ENCODE peak calls at places on chromosomes 12 and 14, in four cellular contexts. A is CD4-positive, alpha-beta T cell; V is aorta; B is spleen. I is an unnamed sample.
A peak's percentile ranks its signal among the peaks of the same experiment; 100 is the strongest.

GRCh38 chr14:23633160-23633701 is 2.9 kb upstream of the DHRS2 start:
- DNase-seq in A (no peak), V (no peak), B (no peak), I (no peak)

GRCh38 chr12:51087818-51088217 is 4.4 kb upstream of the CSRNP2 start:
- DNase-seq in A (no peak), V (no peak), B (no peak), I (no peak)

GRCh38 chr12:68506619-68507018 is 104.1 kb upstream of the RAP1B start:
- DNase-seq in A (no peak), V (no peak), B (no peak), I (no peak)

GRCh38 chr12:120847392-120848157 is 56.6 kb downstream of the SPPL3 start:
- DNase-seq in A (no peak), V (no peak), B (no peak), I (no peak)

GRCh38 chr12:93242154-93242958 is 135.4 kb upstream of the NUDT4 start:
- DNase-seq in A (no peak), V (no peak), B (no peak), I (no peak)

GRCh38 chr14:95515523-95516517 is 630 bp downstream of the SYNE3 start:
- DNase-seq in A (peak; percentile 64), V (peak; percentile 90), B (peak; percentile 98), I (peak; percentile 84)

GRCh38 chr14:92959189-92959531 is 36.2 kb downstream of the CHGA start:
- DNase-seq in A (no peak), V (no peak), B (no peak), I (no peak)

GRCh38 chr12:79659961-79660431 is 30.8 kb downstream of the PAWR start:
- DNase-seq in A (no peak), V (no peak), B (no peak), I (no peak)

GRCh38 chr14:100149789-100150611 is 9.4 kb downstream of the DEGS2 start:
- DNase-seq in A (no peak), V (peak; percentile 64), B (no peak), I (no peak)

GRCh38 chr12:113136128-113136989 is 798 bp upstream of the RASAL1 start:
- DNase-seq in A (peak; percentile 53), V (peak; percentile 68), B (peak; percentile 81), I (peak; percentile 23)

GRCh38 chr14:101922866-101923265 is 41.5 kb upstream of the DYNC1H1 start:
- DNase-seq in A (no peak), V (no peak), B (peak; percentile 65), I (no peak)

GRCh38 chr12:108273217-108273616 is 65.9 kb downstream of the CMKLR1 start:
- DNase-seq in A (no peak), V (no peak), B (no peak), I (no peak)

GRCh38 chr14:54976316-54976715 is 50.6 kb downstream of the WDHD1 start:
- DNase-seq in A (no peak), V (no peak), B (no peak), I (no peak)

GRCh38 chr12:86174188-86174587 is 82.0 kb downstream of the MGAT4C start:
- DNase-seq in A (no peak), V (no peak), B (no peak), I (no peak)

GRCh38 chr12:50241178-50241577 is 42.1 kb downstream of the LIMA1 start:
- DNase-seq in A (no peak), V (no peak), B (no peak), I (no peak)

GRCh38 chr14:100692859-100693558 is 33.7 kb upstream of the DLK1 start:
- DNase-seq in A (no peak), V (no peak), B (no peak), I (no peak)

GRCh38 chr12:102080842-102081241 is 19.1 kb upstream of the WASHC3 start:
- DNase-seq in A (no peak), V (no peak), B (no peak), I (no peak)

GRCh38 chr14:76924363-76925151 is 98.3 kb downstream of the LRRC74A start:
- DNase-seq in A (peak; percentile 53), V (no peak), B (no peak), I (peak; percentile 48)

GRCh38 chr14:95536036-95536577 is 1.3 kb downstream of the GLRX5 start:
- DNase-seq in A (no peak), V (no peak), B (no peak), I (no peak)

GRCh38 chr12:2013527-2014223 is 9.4 kb upstream of the DCP1B start:
- DNase-seq in A (no peak), V (no peak), B (no peak), I (no peak)

GRCh38 chr14:31090872-31091764 is 64.9 kb upstream of the STRN3 start:
- DNase-seq in A (no peak), V (no peak), B (no peak), I (no peak)

GRCh38 chr12:56914724-56915123 is 19.5 kb downstream of the SDR9C7 start:
- DNase-seq in A (no peak), V (no peak), B (no peak), I (no peak)

GRCh38 chr12:21643758-21644157 is 13.9 kb downstream of the LDHB start:
- DNase-seq in A (no peak), V (no peak), B (no peak), I (no peak)

GRCh38 chr14:74917646-74918081 is 5.4 kb downstream of the RPS6KL1 start:
- DNase-seq in A (no peak), V (peak; percentile 84), B (no peak), I (no peak)

GRCh38 chr12:22202847-22203246 is 131.7 kb downstream of the ST8SIA1 start:
- DNase-seq in A (no peak), V (no peak), B (no peak), I (no peak)

GRCh38 chr12:113448874-113449273 is 22.8 kb downstream of the LHX5 start:
- DNase-seq in A (no peak), V (no peak), B (no peak), I (no peak)

GRCh38 chr12:59808317-59808910 is 212.6 kb downstream of the SLC16A7 start:
- DNase-seq in A (no peak), V (no peak), B (no peak), I (no peak)

GRCh38 chr12:94190623-94191022 is 42.2 kb downstream of the PLXNC1 start:
- DNase-seq in A (no peak), V (no peak), B (no peak), I (no peak)

GRCh38 chr14:85387181-85387580 is 142.8 kb upstream of the FLRT2 start:
- DNase-seq in A (no peak), V (no peak), B (no peak), I (no peak)

GRCh38 chr12:91551927-91552326 is 369.3 kb upstream of the DCN start:
- DNase-seq in A (no peak), V (no peak), B (no peak), I (no peak)

GRCh38 chr14:34424488-34424887 is 37.6 kb downstream of the SPTSSA start:
- DNase-seq in A (no peak), V (no peak), B (no peak), I (no peak)

GRCh38 chr12:97181571-97182265 is 274.7 kb downstream of the NEDD1 start:
- DNase-seq in A (no peak), V (no peak), B (no peak), I (no peak)

GRCh38 chr14:91154851-91155625 is 41.2 kb downstream of the DGLUCY start:
- DNase-seq in A (no peak), V (no peak), B (no peak), I (no peak)

GRCh38 chr14:73236752-73237218 is 521 bp upstream of the PAPLN start:
- DNase-seq in A (no peak), V (no peak), B (no peak), I (no peak)

DNA sequence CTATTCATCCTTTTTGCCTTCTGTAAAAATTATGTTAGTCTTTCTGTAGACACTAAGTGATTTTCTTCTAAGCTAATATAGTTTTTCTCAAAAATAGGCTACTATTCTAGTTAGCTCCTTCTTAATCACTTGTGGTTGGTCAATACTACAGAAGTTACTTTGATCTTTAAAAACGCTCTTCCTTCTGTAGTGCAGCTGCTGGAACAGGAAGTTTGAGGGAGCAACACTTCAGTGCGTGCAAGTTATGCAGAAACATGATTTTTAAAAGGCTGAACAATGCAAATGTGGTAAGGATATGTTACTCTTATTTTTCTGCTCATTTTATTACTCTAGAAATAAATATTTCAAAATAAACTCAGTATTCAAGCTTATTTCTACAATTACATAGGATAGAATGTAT is 11.1 kb upstream of the RERGL start:
- DNase-seq in A (no peak), V (no peak), B (no peak), I (no peak)
- H3K9me3 ChIP-seq in A (no peaks in the 10 kb centered on the region), V (no peaks in the 10 kb centered on the region), B (no peaks in the 10 kb centered on the region), I (no peaks in the 10 kb centered on the region)

DNA sequence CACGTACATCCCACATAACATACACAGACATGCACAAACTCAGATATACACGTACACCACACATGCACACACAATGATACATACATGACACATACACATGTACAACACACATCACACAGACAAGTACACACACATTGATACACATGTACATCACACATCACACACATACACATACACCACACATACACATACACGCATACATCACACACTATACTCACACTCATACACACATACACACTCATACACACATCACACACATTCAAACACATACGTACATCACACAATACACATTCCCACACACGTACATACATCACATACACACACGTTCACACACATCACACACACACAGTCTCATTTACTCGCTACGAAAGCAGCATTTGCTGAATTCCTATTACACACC is 4.5 kb downstream of the ZNF605 start:
- DNase-seq in A (no peak), V (no peak), B (no peak), I (no peak)
- H3K9me3 ChIP-seq in A (peaks cover 23% of the 10 kb centered on the region), V (peaks cover 39% of the 10 kb centered on the region), B (peaks cover 35% of the 10 kb centered on the region), I (no peaks in the 10 kb centered on the region)

DNA sequence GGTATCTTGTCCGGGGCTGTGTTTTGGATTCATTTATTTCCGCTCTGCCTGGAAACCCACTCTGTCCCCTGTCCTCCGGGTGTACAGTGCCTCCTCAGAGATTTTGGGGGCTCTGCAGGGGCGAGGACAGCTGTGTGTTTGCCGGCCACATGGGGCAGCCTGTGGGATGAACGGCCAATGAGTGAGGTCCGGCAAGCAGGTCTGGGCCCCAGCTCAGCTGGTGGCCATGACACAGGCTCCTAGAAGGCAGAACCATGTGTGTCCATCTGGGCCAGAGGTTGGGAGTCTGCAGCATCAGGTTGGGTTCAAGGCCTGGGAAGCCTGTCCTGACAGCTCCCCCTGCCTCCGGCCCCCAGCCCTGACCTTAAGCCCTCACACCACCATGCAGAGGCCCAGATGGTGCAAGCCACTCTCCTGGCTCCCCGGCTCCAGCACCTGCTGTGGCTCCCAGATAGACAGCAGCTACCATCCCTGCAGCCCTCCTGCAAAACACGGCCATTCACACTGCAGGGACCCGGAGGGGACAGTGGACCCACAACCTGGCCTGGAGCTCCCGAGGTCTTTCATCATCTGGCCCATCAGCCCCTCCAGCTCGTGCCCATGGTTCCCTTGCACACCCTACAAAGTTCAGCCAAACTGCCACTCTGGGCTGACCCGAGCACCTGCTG is 220.1 kb upstream of the C14orf180 start:
- DNase-seq in A (no peak), V (no peak), B (no peak), I (peak; percentile 5)
- H3K9me3 ChIP-seq in A (no peaks in the 10 kb centered on the region), V (no peaks in the 10 kb centered on the region), B (no peaks in the 10 kb centered on the region), I (no peaks in the 10 kb centered on the region)

GRCh38 chr12:34398366-34398705 is 376.0 kb downstream of the ALG10 start:
- DNase-seq in A (no peak), V (peak; percentile 63), B (peak; percentile 40), I (no peak)
- H3K9me3 ChIP-seq in A (peaks cover 17% of the 10 kb centered on the region), V (peaks cover 3% of the 10 kb centered on the region), B (peaks cover 71% of the 10 kb centered on the region), I (peaks cover 3% of the 10 kb centered on the region)

I was measured in T-helper 17 cell.